ENCODE peak calls at places on chromosome 12, in ten cellular contexts. Q, W, J, B, Z, U, G, V, P and X are unnamed samples.

GRCh38 chr12:59067068-59067467 is 146.8 kb upstream of the LRIG3 start:
- DNase-seq in V (peak), Q (no peak), U (no peak), P (peak), J (no peak), B (no peak), Z (no peak), G (no peak), W (no peak), X (no peak)

GRCh38 chr12:31492599-31493196 is 98.2 kb downstream of the DENND5B start:
- DNase-seq in P (no peak), B (no peak), G (no peak), J (peak), Q (no peak), U (no peak), V (no peak), W (no peak), Z (no peak), X (no peak)

GRCh38 chr12:14935031-14935430 is 3.3 kb downstream of the ERP27 start:
- DNase-seq in W (no peak), V (no peak), B (no peak), J (no peak), U (no peak), Z (no peak), Q (no peak), P (peak), G (no peak), X (no peak)

GRCh38 chr12:94898388-94898787 is 105.1 kb downstream of the NDUFA12 start:
- DNase-seq in U (no peak), J (no peak), V (peak), G (no peak), B (no peak), Q (no peak), Z (no peak), P (no peak), W (no peak), X (no peak)

GRCh38 chr12:57452937-57453509 is 2.1 kb upstream of the INHBE start:
- DNase-seq in V (peak), Q (no peak), B (peak), Z (peak), U (peak), G (peak), W (peak), J (peak), P (peak), X (no peak)

GRCh38 chr12:130263025-130263424 is 74.7 kb upstream of the PIWIL1 start:
- DNase-seq in P (no peak), J (no peak), B (no peak), Q (no peak), U (no peak), Z (no peak), V (no peak), G (no peak), W (no peak), X (no peak)

GRCh38 chr12:67091204-67091603 is 178.0 kb upstream of the CAND1 start:
- DNase-seq in P (peak), Q (no peak), U (no peak), B (no peak), V (no peak), Z (no peak), W (no peak), G (no peak), J (peak), X (no peak)

GRCh38 chr12:16352481-16352880 is 5.0 kb downstream of the MGST1 start:
- DNase-seq in J (no peak), G (no peak), Q (no peak), Z (no peak), V (no peak), P (no peak), U (no peak), B (no peak), W (no peak), X (no peak)

GRCh38 chr12:113152835-113153814 is 3.6 kb downstream of the CFAP73 start:
- DNase-seq in J (peak), U (peak), B (peak), Q (peak), G (peak), W (peak), Z (peak), P (peak), V (peak), X (peak)

GRCh38 chr12:123916729-123917128 is 55.9 kb downstream of the CCDC92 start:
- DNase-seq in W (no peak), Z (no peak), G (peak), U (peak), V (no peak), Q (no peak), P (no peak), J (no peak), B (no peak), X (no peak)

GRCh38 chr12:116044181-116044580 is 233.3 kb downstream of the MED13L start:
- DNase-seq in B (no peak), P (peak), Q (no peak), U (no peak), J (no peak), W (no peak), G (no peak), V (no peak), Z (no peak), X (no peak)

GRCh38 chr12:121061831-121062230 is 22.8 kb upstream of the OASL start:
- DNase-seq in Q (no peak), W (no peak), Z (no peak), P (no peak), B (no peak), J (peak), U (no peak), G (peak), V (no peak), X (no peak)